ENCODE peak calls at places on chromosome 3, in eight cellular contexts. One of them, this sample, is unnamed. For H3K36me3, the result is how much of the 10 kb centered on the place peaks cover.

GRCh38 chr3:110074095-110074494 is 736.7 kb upstream of the DPPA4 start:
- DNase-seq in adrenal gland: no peak
- DNase-seq in body of pancreas: no peak
- DNase-seq in heart left ventricle: no peak
- DNase-seq in HepG2: no peak
- DNase-seq in vagina: no peak
- DNase-seq in Peyer's patch: no peak
- DNase-seq in breast epithelium: no peak
- DNase-seq in this sample: no peak

GRCh38 chr3:136093771-136094170 is 102.4 kb downstream of the MSL2 start:
- DNase-seq in adrenal gland: no peak
- DNase-seq in body of pancreas: no peak
- DNase-seq in heart left ventricle: no peak
- DNase-seq in HepG2: no peak
- DNase-seq in vagina: no peak
- DNase-seq in Peyer's patch: no peak
- DNase-seq in breast epithelium: no peak
- DNase-seq in this sample: no peak

GRCh38 chr3:10855083-10855870 is 39.2 kb downstream of the SLC6A11 start:
- DNase-seq in adrenal gland: no peak
- DNase-seq in body of pancreas: no peak
- DNase-seq in heart left ventricle: no peak
- DNase-seq in HepG2: peak
- DNase-seq in vagina: no peak
- DNase-seq in Peyer's patch: no peak
- DNase-seq in breast epithelium: no peak
- DNase-seq in this sample: no peak

GRCh38 chr3:126976906-126977305 is 6.0 kb upstream of the PLXNA1 start:
- DNase-seq in adrenal gland: no peak
- DNase-seq in body of pancreas: no peak
- DNase-seq in heart left ventricle: no peak
- DNase-seq in HepG2: no peak
- DNase-seq in vagina: no peak
- DNase-seq in Peyer's patch: no peak
- DNase-seq in breast epithelium: no peak
- DNase-seq in this sample: no peak

GRCh38 chr3:52393131-52393807 is 51.6 kb downstream of the SEMA3G start:
- DNase-seq in adrenal gland: no peak
- DNase-seq in body of pancreas: no peak
- DNase-seq in heart left ventricle: no peak
- DNase-seq in HepG2: no peak
- DNase-seq in vagina: no peak
- DNase-seq in Peyer's patch: no peak
- DNase-seq in breast epithelium: no peak
- DNase-seq in this sample: no peak

GRCh38 chr3:44955917-44956316 is 20.1 kb downstream of the ZDHHC3 start:
- DNase-seq in adrenal gland: no peak
- DNase-seq in body of pancreas: no peak
- DNase-seq in heart left ventricle: no peak
- DNase-seq in HepG2: no peak
- DNase-seq in vagina: no peak
- DNase-seq in Peyer's patch: no peak
- DNase-seq in breast epithelium: no peak
- DNase-seq in this sample: no peak

GRCh38 chr3:49563040-49563578 is 8.8 kb downstream of the BSN start:
- DNase-seq in adrenal gland: no peak
- DNase-seq in body of pancreas: no peak
- DNase-seq in heart left ventricle: no peak
- DNase-seq in HepG2: no peak
- DNase-seq in vagina: no peak
- DNase-seq in Peyer's patch: no peak
- DNase-seq in breast epithelium: no peak
- DNase-seq in this sample: no peak

GRCh38 chr3:134658555-134658954 is 7.7 kb upstream of the KY start:
- DNase-seq in adrenal gland: no peak
- DNase-seq in body of pancreas: no peak
- DNase-seq in heart left ventricle: no peak
- DNase-seq in HepG2: no peak
- DNase-seq in vagina: no peak
- DNase-seq in Peyer's patch: no peak
- DNase-seq in breast epithelium: no peak
- DNase-seq in this sample: no peak

GRCh38 chr3:8622873-8623725 is 21.5 kb downstream of the SSUH2 start:
- DNase-seq in adrenal gland: peak
- DNase-seq in body of pancreas: peak
- DNase-seq in heart left ventricle: peak
- DNase-seq in HepG2: peak
- DNase-seq in vagina: no peak
- DNase-seq in Peyer's patch: peak
- DNase-seq in breast epithelium: no peak
- DNase-seq in this sample: peak

GRCh38 chr3:2504912-2505311 is 406.2 kb downstream of the CNTN4 start:
- DNase-seq in adrenal gland: no peak
- DNase-seq in body of pancreas: no peak
- DNase-seq in heart left ventricle: no peak
- DNase-seq in HepG2: no peak
- DNase-seq in vagina: no peak
- DNase-seq in Peyer's patch: no peak
- DNase-seq in breast epithelium: no peak
- DNase-seq in this sample: no peak

GRCh38 chr3:98326494-98326893 is 27.2 kb upstream of the OR5K4 start:
- DNase-seq in adrenal gland: no peak
- DNase-seq in body of pancreas: no peak
- DNase-seq in heart left ventricle: no peak
- DNase-seq in HepG2: no peak
- DNase-seq in vagina: no peak
- DNase-seq in Peyer's patch: no peak
- DNase-seq in breast epithelium: no peak
- DNase-seq in this sample: no peak

GRCh38 chr3:99023590-99024192 is 122.2 kb upstream of the DCBLD2 start:
- DNase-seq in adrenal gland: no peak
- DNase-seq in body of pancreas: no peak
- DNase-seq in heart left ventricle: no peak
- DNase-seq in HepG2: peak
- DNase-seq in vagina: no peak
- DNase-seq in Peyer's patch: no peak
- DNase-seq in breast epithelium: no peak
- DNase-seq in this sample: no peak

GRCh38 chr3:177673105-177673804 is 476.0 kb upstream of the TBL1XR1 start:
- DNase-seq in adrenal gland: peak
- DNase-seq in body of pancreas: no peak
- DNase-seq in heart left ventricle: no peak
- DNase-seq in HepG2: no peak
- DNase-seq in vagina: no peak
- DNase-seq in Peyer's patch: no peak
- DNase-seq in breast epithelium: no peak
- DNase-seq in this sample: no peak

GRCh38 chr3:28467414-28467813 is 118.8 kb upstream of the AZI2 start:
- DNase-seq in adrenal gland: no peak
- DNase-seq in body of pancreas: no peak
- DNase-seq in heart left ventricle: no peak
- DNase-seq in HepG2: no peak
- DNase-seq in vagina: no peak
- DNase-seq in Peyer's patch: no peak
- DNase-seq in breast epithelium: no peak
- DNase-seq in this sample: no peak

GRCh38 chr3:93969443-93969842 is 4.3 kb downstream of the PROS1 start:
- DNase-seq in adrenal gland: no peak
- DNase-seq in body of pancreas: no peak
- DNase-seq in heart left ventricle: no peak
- DNase-seq in HepG2: no peak
- DNase-seq in vagina: no peak
- DNase-seq in Peyer's patch: no peak
- DNase-seq in breast epithelium: no peak
- DNase-seq in this sample: no peak

GRCh38 chr3:93973160-93974126 is at the start of gene PROS1:
- DNase-seq in adrenal gland: peak
- DNase-seq in body of pancreas: peak
- DNase-seq in heart left ventricle: peak
- DNase-seq in HepG2: peak
- DNase-seq in vagina: no peak
- DNase-seq in Peyer's patch: peak
- DNase-seq in breast epithelium: peak
- DNase-seq in this sample: peak

DNA sequence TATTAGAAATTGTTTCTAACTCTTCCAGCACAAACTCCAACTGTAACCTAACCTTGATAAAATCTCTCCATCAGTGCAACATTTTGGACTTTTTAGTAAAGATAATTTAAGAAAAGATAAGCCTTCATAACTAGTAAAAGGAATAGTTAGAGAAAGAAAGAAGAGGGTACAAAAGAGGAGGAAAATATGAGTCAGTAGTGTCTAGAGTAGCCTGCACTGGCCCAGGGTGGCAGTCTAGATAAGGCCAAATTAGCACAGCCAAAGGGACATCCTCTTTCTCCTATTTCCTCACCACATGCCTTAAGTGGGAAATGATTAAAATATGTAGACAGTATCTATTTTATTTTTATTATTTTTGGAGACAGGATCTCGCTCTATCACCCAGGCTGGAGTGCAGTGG is 3.7 kb downstream of the PROS1 start:
- DNase-seq in adrenal gland: no peak
- DNase-seq in body of pancreas: no peak
- DNase-seq in heart left ventricle: no peak
- DNase-seq in HepG2: no peak
- DNase-seq in vagina: no peak
- DNase-seq in Peyer's patch: no peak
- DNase-seq in breast epithelium: no peak
- DNase-seq in this sample: no peak
- TF ChIP-seq POLR2A in adrenal gland: no peak
- TF ChIP-seq POLR2A in body of pancreas: no peak
- TF ChIP-seq POLR2A in heart left ventricle: no peak
- TF ChIP-seq POLR2A in HepG2: no peak
- TF ChIP-seq POLR2A in vagina: no peak
- TF ChIP-seq POLR2A in Peyer's patch: no peak
- TF ChIP-seq POLR2A in breast epithelium: no peak
- TF ChIP-seq POLR2A in this sample: no peak

GRCh38 chr3:37125195-37125594 is 49.2 kb downstream of the LRRFIP2 start:
- DNase-seq in adrenal gland: no peak
- DNase-seq in body of pancreas: no peak
- DNase-seq in heart left ventricle: no peak
- DNase-seq in HepG2: no peak
- DNase-seq in vagina: no peak
- DNase-seq in Peyer's patch: no peak
- DNase-seq in breast epithelium: no peak
- DNase-seq in this sample: no peak
- H3K36me3 ChIP-seq in adrenal gland: under half
- H3K36me3 ChIP-seq in body of pancreas: under half
- H3K36me3 ChIP-seq in heart left ventricle: under half
- H3K36me3 ChIP-seq in HepG2: under half
- H3K36me3 ChIP-seq in vagina: under half
- H3K36me3 ChIP-seq in Peyer's patch: under half
- H3K36me3 ChIP-seq in breast epithelium: under half
- H3K36me3 ChIP-seq in this sample: under half

DNA sequence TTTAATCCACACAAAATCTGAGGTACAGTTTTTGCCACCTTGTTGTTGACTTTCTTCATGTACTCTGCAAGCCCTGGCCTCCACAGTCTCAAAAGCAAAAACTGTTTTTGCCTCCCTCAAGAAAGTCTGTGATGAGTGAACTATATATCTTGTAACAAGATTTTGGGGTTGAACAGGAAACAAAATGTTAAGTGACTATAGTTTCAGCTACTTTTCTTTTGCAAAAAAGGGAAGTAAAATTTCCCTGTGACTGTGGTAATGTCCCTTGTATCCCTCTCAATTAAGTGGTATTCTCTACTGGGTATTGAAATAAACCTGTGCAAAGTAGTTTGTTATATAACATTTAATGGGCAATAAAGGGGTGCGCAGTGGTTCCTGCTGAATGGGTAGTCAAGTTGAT is 21.3 kb upstream of the SCAANT1 start:
- DNase-seq in adrenal gland: no peak
- DNase-seq in body of pancreas: no peak
- DNase-seq in heart left ventricle: no peak
- DNase-seq in HepG2: no peak
- DNase-seq in vagina: no peak
- DNase-seq in Peyer's patch: no peak
- DNase-seq in breast epithelium: no peak
- DNase-seq in this sample: no peak
- H3K4me3 ChIP-seq in adrenal gland: no peak
- H3K4me3 ChIP-seq in body of pancreas: no peak
- H3K4me3 ChIP-seq in heart left ventricle: no peak
- H3K4me3 ChIP-seq in HepG2: no peak
- H3K4me3 ChIP-seq in vagina: no peak
- H3K4me3 ChIP-seq in Peyer's patch: no peak
- H3K4me3 ChIP-seq in breast epithelium: no peak
- H3K4me3 ChIP-seq in this sample: no peak

GRCh38 chr3:48086736-48087470 is 70.7 kb upstream of the MAP4 start:
- DNase-seq in adrenal gland: no peak
- DNase-seq in body of pancreas: no peak
- DNase-seq in heart left ventricle: no peak
- DNase-seq in HepG2: peak
- DNase-seq in vagina: no peak
- DNase-seq in Peyer's patch: no peak
- DNase-seq in breast epithelium: no peak
- DNase-seq in this sample: no peak

GRCh38 chr3:48092270-48092669 is 76.1 kb upstream of the MAP4 start:
- DNase-seq in adrenal gland: no peak
- DNase-seq in body of pancreas: no peak
- DNase-seq in heart left ventricle: no peak
- DNase-seq in HepG2: no peak
- DNase-seq in vagina: no peak
- DNase-seq in Peyer's patch: no peak
- DNase-seq in breast epithelium: no peak
- DNase-seq in this sample: no peak

GRCh38 chr3:48088056-48088748 is 72.0 kb upstream of the MAP4 start:
- DNase-seq in adrenal gland: no peak
- DNase-seq in body of pancreas: no peak
- DNase-seq in heart left ventricle: no peak
- DNase-seq in HepG2: no peak
- DNase-seq in vagina: no peak
- DNase-seq in Peyer's patch: no peak
- DNase-seq in breast epithelium: no peak
- DNase-seq in this sample: no peak

GRCh38 chr3:48090166-48090939 is 74.1 kb upstream of the MAP4 start:
- DNase-seq in adrenal gland: no peak
- DNase-seq in body of pancreas: no peak
- DNase-seq in heart left ventricle: no peak
- DNase-seq in HepG2: no peak
- DNase-seq in vagina: no peak
- DNase-seq in Peyer's patch: no peak
- DNase-seq in breast epithelium: no peak
- DNase-seq in this sample: no peak

DNA sequence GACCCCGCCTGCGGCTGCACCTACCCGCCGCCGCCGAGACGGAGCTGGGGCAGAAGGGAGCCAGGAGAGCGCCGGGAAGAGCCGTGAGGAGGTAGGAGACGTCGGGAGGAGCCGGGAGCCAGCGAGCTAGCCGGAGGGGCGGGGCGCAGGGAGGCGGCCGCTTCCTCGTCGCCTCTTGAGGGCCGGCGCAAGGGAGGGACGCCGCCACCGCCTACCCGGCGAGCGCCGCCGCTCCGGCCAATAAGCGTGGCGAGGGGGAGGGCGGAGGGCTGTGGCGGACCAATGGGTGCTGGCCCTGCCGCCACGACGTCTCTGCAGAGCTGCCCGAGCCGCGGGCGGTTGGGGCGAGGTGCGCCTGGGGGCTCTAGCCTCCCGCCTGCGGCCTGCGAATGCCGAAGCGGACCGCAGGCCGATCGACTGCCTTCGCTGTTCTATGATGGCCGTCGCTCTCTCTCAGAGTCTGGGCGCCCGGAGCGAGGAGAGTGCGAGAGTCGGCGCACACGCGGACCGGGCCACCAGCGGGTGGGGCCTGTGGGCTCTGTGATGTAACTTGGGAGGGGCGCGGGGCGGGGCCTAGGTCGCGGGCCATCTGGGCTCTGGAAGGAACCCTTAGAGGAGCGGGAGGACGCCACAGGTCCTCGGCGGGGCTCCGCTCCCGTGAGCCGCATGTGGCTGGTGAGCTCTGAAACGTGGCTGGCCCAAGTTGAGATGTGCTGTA is 72.7 kb upstream of the MAP4 start:
- DNase-seq in adrenal gland: peak
- DNase-seq in body of pancreas: peak
- DNase-seq in heart left ventricle: peak
- DNase-seq in HepG2: peak
- DNase-seq in vagina: no peak
- DNase-seq in Peyer's patch: peak
- DNase-seq in breast epithelium: peak
- DNase-seq in this sample: peak
- TF ChIP-seq POLR2A in adrenal gland: peak
- TF ChIP-seq POLR2A in body of pancreas: peak
- TF ChIP-seq POLR2A in heart left ventricle: peak
- TF ChIP-seq POLR2A in HepG2: peak
- TF ChIP-seq POLR2A in vagina: peak
- TF ChIP-seq POLR2A in Peyer's patch: peak
- TF ChIP-seq POLR2A in breast epithelium: peak
- TF ChIP-seq POLR2A in this sample: peak